ENCODE peak calls at places on chromosome 10, in four cellular contexts. H is neural crest cell, S is endothelial cell, W is coronary artery. D is an unnamed sample.

GRCh38 chr10:61662794-61663259 is at the start of gene CABCOCO1:
- DNase-seq in H (peak), W (peak), S (peak), D (peak)

GRCh38 chr10:3806603-3807002 is 21.6 kb upstream of the KLF6 start:
- DNase-seq in W (no peak), H (no peak), S (no peak), D (no peak)

GRCh38 chr10:89348458-89348857 is 20.7 kb downstream of the IFIT3 start:
- DNase-seq in H (no peak), W (no peak), S (no peak), D (no peak)

GRCh38 chr10:87092356-87092860 is 2.2 kb downstream of the GLUD1 start:
- DNase-seq in W (no peak), H (no peak), S (no peak), D (no peak)

GRCh38 chr10:124474502-124475070 is 13.0 kb downstream of the LHPP start:
- DNase-seq in H (no peak), S (no peak), W (no peak), D (no peak)

GRCh38 chr10:88819290-88819689 is 16.8 kb downstream of the LIPM start:
- DNase-seq in H (no peak), S (no peak), W (no peak), D (no peak)

GRCh38 chr10:73159038-73159648 is 8.7 kb downstream of the ECD start:
- DNase-seq in H (peak), S (peak), W (no peak), D (peak)

GRCh38 chr10:114899982-114900381 is 38.0 kb upstream of the TRUB1 start:
- DNase-seq in H (no peak), W (no peak), S (no peak), D (no peak)

GRCh38 chr10:88553116-88553752 is 29.9 kb downstream of the RNLS start:
- DNase-seq in S (peak), W (no peak), H (peak), D (peak)

GRCh38 chr10:118790058-118790457 is 35.3 kb upstream of the CACUL1 start:
- DNase-seq in H (no peak), W (no peak), S (no peak), D (no peak)

GRCh38 chr10:129914960-129915359 is 49.1 kb downstream of the EBF3 start:
- DNase-seq in H (no peak), S (no peak), W (no peak), D (no peak)

GRCh38 chr10:46215426-46215825 is 71.4 kb upstream of the ANTXRL start:
- DNase-seq in S (no peak), W (no peak), H (no peak), D (no peak)

GRCh38 chr10:788796-789748 is 99.6 kb upstream of the DIP2C start:
- DNase-seq in H (peak), S (peak), W (peak), D (peak)

GRCh38 chr10:44396671-44397191 is 11.8 kb upstream of the CXCL12 start:
- DNase-seq in S (no peak), H (no peak), W (peak), D (no peak)

GRCh38 chr10:86553639-86554038 is 32.0 kb upstream of the WAPL start:
- DNase-seq in W (no peak), H (no peak), S (no peak), D (no peak)

GRCh38 chr10:36469585-36469984 is 655.8 kb upstream of the ANKRD30A start:
- DNase-seq in S (no peak), W (no peak), H (no peak), D (no peak)

GRCh38 chr10:108970016-108970415 is 953.3 kb downstream of the XPNPEP1 start:
- DNase-seq in H (peak), W (no peak), S (peak), D (peak)

GRCh38 chr10:34231441-34232180 is 583.5 kb downstream of the PARD3 start:
- DNase-seq in H (no peak), W (no peak), S (no peak), D (no peak)

GRCh38 chr10:43980313-43980712 is 331.6 kb upstream of the ZNF32 start:
- DNase-seq in H (no peak), S (no peak), W (no peak), D (no peak)

GRCh38 chr10:91296471-91296870 is 76.0 kb downstream of the PCGF5 start:
- DNase-seq in W (no peak), S (no peak), H (no peak), D (no peak)

GRCh38 chr10:42985436-42986316 is 91.2 kb upstream of the RET start:
- DNase-seq in S (no peak), W (peak), H (no peak), D (no peak)

GRCh38 chr10:124386186-124387077 is 32.3 kb downstream of the OAT start:
- DNase-seq in S (no peak), W (peak), H (no peak), D (no peak)

GRCh38 chr10:3660753-3661152 is 124.3 kb downstream of the KLF6 start:
- DNase-seq in W (no peak), S (no peak), H (no peak), D (no peak)

GRCh38 chr10:43689618-43689954 is 40.9 kb upstream of the ZNF32 start:
- DNase-seq in S (peak), W (no peak), H (peak), D (peak)

GRCh38 chr10:127151541-127151940 is 44.9 kb downstream of the INSYN2A start:
- DNase-seq in W (no peak), S (no peak), H (no peak), D (no peak)

GRCh38 chr10:13222566-13222965 is 11.6 kb downstream of the UCMA start:
- DNase-seq in S (no peak), W (no peak), H (no peak), D (no peak)

GRCh38 chr10:43360086-43360485 is 11.3 kb upstream of the FXYD4 start:
- DNase-seq in H (no peak), W (no peak), S (no peak), D (no peak)

GRCh38 chr10:84181631-84182030 is 8.0 kb downstream of the GPR15LG start:
- DNase-seq in W (no peak), H (no peak), S (no peak), D (no peak)

GRCh38 chr10:114045071-114045737 is 1.5 kb downstream of the ADRB1 start:
- DNase-seq in H (no peak), W (no peak), S (peak), D (peak)

GRCh38 chr10:17474595-17474994 is 20.2 kb upstream of the ST8SIA6 start:
- DNase-seq in S (no peak), W (no peak), H (no peak), D (no peak)

GRCh38 chr10:44382131-44382858 is 2.6 kb downstream of the CXCL12 start:
- DNase-seq in W (peak), H (no peak), S (no peak), D (no peak)

GRCh38 chr10:121085386-121085785 is 234.2 kb downstream of the WDR11 start:
- DNase-seq in S (no peak), H (no peak), W (no peak), D (no peak)

GRCh38 chr10:16944961-16945360 is 127.7 kb upstream of the RSU1 start:
- DNase-seq in W (no peak), S (no peak), H (no peak), D (no peak)

GRCh38 chr10:67976292-67977245 is 92.1 kb downstream of the SIRT1 start:
- DNase-seq in W (no peak), H (no peak), S (no peak), D (no peak)

GRCh38 chr10:114301177-114301576 is 62.1 kb downstream of the VWA2 start:
- DNase-seq in W (no peak), H (no peak), S (no peak), D (no peak)

GRCh38 chr10:9603972-9604371 is 1413.7 kb upstream of the CELF2 start:
- DNase-seq in W (no peak), H (no peak), S (no peak), D (no peak)

GRCh38 chr10:72417971-72418370 is 63.3 kb upstream of the DNAJB12 start:
- DNase-seq in H (no peak), S (no peak), W (no peak), D (no peak)

GRCh38 chr10:67818323-67818722 is 19.7 kb downstream of the DNAJC12 start:
- DNase-seq in W (no peak), H (no peak), S (no peak), D (no peak)

GRCh38 chr10:96271017-96271815 is at the start of gene BLNK:
- DNase-seq in H (no peak), W (no peak), S (no peak), D (no peak)

GRCh38 chr10:116741391-116742351 is 695 bp downstream of the HSPA12A start:
- DNase-seq in W (peak), S (peak), H (no peak), D (peak)
- TF ChIP-seq CTCF in W (no peak), S (no peak), H (no peak), D (no peak)

DNA sequence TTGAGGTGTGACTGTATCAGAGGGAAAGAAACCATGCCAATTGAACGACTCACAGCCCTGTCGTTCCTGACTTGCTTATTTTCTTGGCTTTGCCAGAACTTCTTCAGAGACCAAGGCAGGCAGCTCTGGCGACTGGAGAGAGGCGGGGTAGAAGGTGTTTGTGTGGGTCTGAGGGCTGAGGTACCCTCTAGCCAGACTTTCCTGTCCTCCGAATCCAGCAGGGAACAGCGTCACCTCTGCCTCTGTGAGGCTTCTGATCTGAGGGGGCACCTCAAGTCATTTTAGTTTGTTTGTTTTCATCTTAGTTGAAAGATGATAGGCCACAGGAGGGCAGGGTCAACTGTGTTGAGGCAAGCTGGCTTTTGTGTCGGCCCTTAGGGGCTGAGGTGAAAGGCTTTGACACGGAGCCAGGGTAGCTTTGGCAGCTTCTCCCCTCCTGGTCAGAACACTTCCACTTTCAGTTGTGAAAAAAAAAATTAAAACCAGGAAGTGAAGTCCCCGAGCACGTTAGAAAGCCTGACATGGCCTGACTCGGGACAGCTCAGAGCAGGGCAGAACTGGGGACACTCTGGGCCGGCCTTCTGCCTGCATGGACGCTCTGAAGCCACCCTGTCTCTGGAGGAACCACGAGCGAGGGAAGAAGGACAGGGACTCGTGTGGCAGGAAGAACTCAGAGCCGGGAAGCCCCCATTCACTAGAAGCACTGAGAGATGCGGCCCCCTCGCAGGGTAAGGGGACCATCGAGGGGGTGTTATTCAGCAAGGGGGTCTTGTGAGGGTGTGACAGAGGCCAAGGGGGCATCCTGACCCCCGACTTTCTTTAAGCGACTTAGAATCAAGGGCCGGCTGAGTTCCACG is 2.0 kb downstream of the ACSL5 start:
- DNase-seq in W (peak), S (no peak), H (no peak), D (no peak)
- TF ChIP-seq CTCF in W (no peak), S (no peak), H (no peak), D (no peak)

DNA sequence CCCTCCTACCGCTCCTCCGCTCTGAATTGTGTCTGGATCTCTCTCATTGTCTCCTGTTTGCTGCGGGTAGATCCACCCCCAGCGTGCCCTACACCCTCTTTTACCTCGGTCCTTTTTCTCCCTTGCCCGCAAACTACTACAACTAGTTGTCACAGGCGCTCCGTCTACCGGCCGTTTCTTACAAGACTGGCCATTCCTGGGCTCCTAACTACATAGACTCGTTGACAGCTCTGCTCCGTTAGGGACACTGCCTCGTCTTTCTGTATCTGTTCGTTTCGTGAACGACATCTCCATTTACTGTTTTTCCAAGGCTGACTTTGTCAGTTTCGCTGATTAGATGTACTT is 793 bp downstream of the TAF3 start:
- DNase-seq in S (peak), H (peak), W (no peak), D (no peak)
- TF ChIP-seq CTCF in S (no peak), H (no peak), W (no peak), D (no peak)

GRCh38 chr10:5584895-5585516 is 60.2 kb downstream of the CALML3 start:
- DNase-seq in S (no peak), H (no peak), W (no peak), D (no peak)
- TF ChIP-seq CTCF in S (no peak), H (no peak), W (no peak), D (no peak)

GRCh38 chr10:132468201-132468600 is 69.4 kb upstream of the INPP5A start:
- DNase-seq in S (no peak), H (no peak), W (no peak), D (no peak)

GRCh38 chr10:132465193-132465888 is 68.3 kb downstream of the PWWP2B start:
- DNase-seq in S (no peak), H (no peak), W (no peak), D (no peak)

GRCh38 chr10:132465889-132466519 is 69.0 kb downstream of the PWWP2B start:
- DNase-seq in W (no peak), H (no peak), S (no peak), D (no peak)

GRCh38 chr10:132467464-132468149 is 70.0 kb upstream of the INPP5A start:
- DNase-seq in W (no peak), S (no peak), H (no peak), D (no peak)

GRCh38 chr10:132466520-132467463 is 69.8 kb downstream of the PWWP2B start:
- DNase-seq in W (no peak), S (no peak), H (no peak), D (peak)
- TF ChIP-seq CTCF in W (no peak), S (no peak), H (no peak), D (no peak)

DNA sequence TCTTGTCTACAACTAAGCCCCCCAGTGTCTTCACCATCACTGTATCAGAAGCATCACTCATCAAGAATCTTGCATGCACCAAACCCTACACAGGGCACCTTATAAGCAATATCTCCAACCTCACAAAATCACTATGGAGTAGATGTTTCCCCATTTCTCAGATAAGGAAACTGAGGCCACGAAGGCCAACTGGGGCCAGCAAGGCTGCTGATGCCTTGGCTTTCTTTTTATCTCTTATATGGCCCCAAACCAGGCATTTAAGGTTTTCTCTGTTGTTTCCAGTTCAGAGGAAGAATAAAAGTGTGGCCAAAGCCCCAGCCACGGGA is 47.3 kb upstream of the NPFFR1 start:
- DNase-seq in S (no peak), H (no peak), W (no peak), D (no peak)
- TF ChIP-seq CTCF in S (no peak), H (no peak), W (no peak), D (no peak)

GRCh38 chr10:97540669-97541500 is 31.7 kb upstream of the ANKRD2 start:
- DNase-seq in H (no peak), W (no peak), S (no peak), D (no peak)
- TF ChIP-seq CTCF in H (no peak), W (no peak), S (no peak), D (no peak)

GRCh38 chr10:104642311-104643022 is 1.4 kb downstream of the SORCS3 start:
- DNase-seq in W (no peak), S (peak), H (peak), D (peak)
- TF ChIP-seq CTCF in W (no peak), S (peak), H (peak), D (peak)